ENCODE peak calls at places on chromosome 18, in eight cellular contexts. X is GM23338, R is endothelial cell of umbilical vein, V is spleen, T is HCT116, M is breast epithelium, K is HepG2, C is sigmoid colon. J is an unnamed sample.

GRCh38 chr18:37445368-37445767 is 120.2 kb downstream of the CELF4 start:
- DNase-seq in X (no peak), R (no peak), V (no peak), T (no peak), M (no peak), K (no peak), C (no peak), J (no peak)

GRCh38 chr18:22088029-22088428 is 81.4 kb upstream of the GATA6 start:
- DNase-seq in X (no peak), R (no peak), V (no peak), T (no peak), M (peak; percentile 28), K (no peak), C (no peak), J (no peak)

GRCh38 chr18:48832961-48833700 is 117.6 kb downstream of the SMAD7 start:
- DNase-seq in X (no peak), R (no peak), V (peak; percentile 77), T (peak; percentile 84), M (peak; percentile 57), K (no peak), C (no peak), J (no peak)

GRCh38 chr18:60259052-60259681 is 113.4 kb downstream of the MC4R start:
- DNase-seq in X (no peak), R (no peak), V (no peak), T (no peak), M (no peak), K (no peak), C (no peak), J (no peak)

GRCh38 chr18:13580351-13580750 is 146.0 kb downstream of the FAM210A start:
- DNase-seq in X (no peak), R (no peak), V (no peak), T (no peak), M (no peak), K (no peak), C (no peak), J (no peak)

GRCh38 chr18:63099848-63100625 is 219.5 kb downstream of the BCL2 start:
- DNase-seq in X (no peak), R (no peak), V (peak; percentile 74), T (no peak), M (no peak), K (no peak), C (no peak), J (no peak)

GRCh38 chr18:35816003-35816402 is 156.5 kb upstream of the RMP24 start:
- DNase-seq in X (no peak), R (no peak), V (no peak), T (no peak), M (no peak), K (no peak), C (no peak), J (no peak)

GRCh38 chr18:629303-630150 is 27.9 kb upstream of the TYMS start:
- DNase-seq in X (peak; percentile 50), R (no peak), V (no peak), T (no peak), M (no peak), K (no peak), C (no peak), J (no peak)

GRCh38 chr18:55778731-55779460 is 190.9 kb upstream of the TCF4 start:
- DNase-seq in X (peak; percentile 44), R (no peak), V (no peak), T (no peak), M (no peak), K (no peak), C (no peak), J (no peak)

GRCh38 chr18:70422061-70422965 is 133.5 kb downstream of the SOCS6 start:
- DNase-seq in X (no peak), R (peak; percentile 99), V (no peak), T (peak; percentile 94), M (peak; percentile 52), K (peak; percentile 35), C (peak; percentile 84), J (no peak)

GRCh38 chr18:22467760-22468553 is 50.2 kb upstream of the CTAGE1 start:
- DNase-seq in X (no peak), R (peak; percentile 92), V (no peak), T (peak; percentile 83), M (no peak), K (no peak), C (no peak), J (no peak)

GRCh38 chr18:75070625-75071483 is 138.1 kb downstream of the PTGR3 start:
- DNase-seq in X (no peak), R (peak; percentile 94), V (peak; percentile 90), T (peak; percentile 63), M (peak; percentile 30), K (peak; percentile 74), C (no peak), J (no peak)

GRCh38 chr18:42950732-42951131 is 164.8 kb downstream of the RIT2 start:
- DNase-seq in X (no peak), R (no peak), V (no peak), T (no peak), M (no peak), K (no peak), C (no peak), J (no peak)

GRCh38 chr18:32918692-32919250 is 145.9 kb upstream of the KLHL14 start:
- DNase-seq in X (no peak), R (no peak), V (no peak), T (no peak), M (no peak), K (no peak), C (no peak), J (no peak)

GRCh38 chr18:24016643-24017042 is 2.1 kb downstream of the TTC39C start:
- DNase-seq in X (peak; percentile 50), R (peak; percentile 11), V (no peak), T (peak; percentile 26), M (no peak), K (peak; percentile 52), C (no peak), J (no peak)

GRCh38 chr18:21598726-21599584 is 1.5 kb downstream of the ESCO1 start:
- DNase-seq in X (no peak), R (no peak), V (peak; percentile 73), T (peak; percentile 36), M (no peak), K (peak; percentile 71), C (no peak), J (no peak)

GRCh38 chr18:7666195-7666776 is 99.2 kb downstream of the PTPRM start:
- DNase-seq in X (peak; percentile 47), R (no peak), V (no peak), T (no peak), M (no peak), K (no peak), C (no peak), J (no peak)
- H3K36me3 ChIP-seq in X (no peaks in the 10 kb centered on the region), R (no peaks in the 10 kb centered on the region), V (no peaks in the 10 kb centered on the region), T (no peaks in the 10 kb centered on the region), M (no peaks in the 10 kb centered on the region), K (no peaks in the 10 kb centered on the region), C (no peaks in the 10 kb centered on the region), J (no peaks in the 10 kb centered on the region)

GRCh38 chr18:49849331-49850217 is 36.2 kb upstream of the ACAA2 start:
- DNase-seq in X (peak; percentile 70), R (peak; percentile 80), V (no peak), T (peak; percentile 96), M (peak; percentile 41), K (peak; percentile 42), C (no peak), J (no peak)
- TF ChIP-seq POLR2AphosphoS5 in X (no peak), R (peak; percentile 30), V (no peak), T (peak; percentile 77), M (no peak), K (no peak), C (no peak), J (no peak)

DNA sequence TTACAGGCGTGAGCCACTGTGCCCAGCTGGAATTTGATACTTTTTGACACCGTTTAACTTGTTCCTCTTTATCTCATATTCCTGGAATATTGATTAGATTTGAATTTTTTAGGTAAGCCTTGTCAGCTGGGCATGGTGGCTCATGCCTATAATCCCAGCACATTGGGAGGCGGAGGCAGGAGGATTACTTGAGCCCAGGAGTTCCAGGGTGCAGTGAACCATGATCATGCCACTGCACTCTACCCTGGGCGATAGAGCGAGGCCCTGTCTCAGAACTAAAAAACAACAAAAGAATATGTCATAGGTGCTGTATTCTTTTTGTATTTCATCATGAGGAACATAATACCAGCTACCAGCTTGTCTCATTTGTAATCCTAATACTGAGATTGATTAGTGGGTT is 90.3 kb downstream of the ZNF532 start:
- DNase-seq in X (no peak), R (no peak), V (no peak), T (no peak), M (no peak), K (no peak), C (no peak), J (no peak)
- H3K36me3 ChIP-seq in X (peaks cover 50% of the 10 kb centered on the region), R (no peaks in the 10 kb centered on the region), V (no peaks in the 10 kb centered on the region), T (no peaks in the 10 kb centered on the region), M (no peaks in the 10 kb centered on the region), K (no peaks in the 10 kb centered on the region), C (no peaks in the 10 kb centered on the region), J (peaks cover 56% of the 10 kb centered on the region)

GRCh38 chr18:3248670-3249359 is 1.2 kb downstream of the MYL12A start:
- DNase-seq in X (no peak), R (peak; percentile 56), V (no peak), T (no peak), M (peak; percentile 54), K (peak; percentile 61), C (no peak), J (no peak)
- TF ChIP-seq POLR2AphosphoS5 in X (no peak), R (peak; percentile 40), V (no peak), T (no peak), M (no peak), K (peak; percentile 21), C (peak; percentile 42), J (peak; percentile 32)

DNA sequence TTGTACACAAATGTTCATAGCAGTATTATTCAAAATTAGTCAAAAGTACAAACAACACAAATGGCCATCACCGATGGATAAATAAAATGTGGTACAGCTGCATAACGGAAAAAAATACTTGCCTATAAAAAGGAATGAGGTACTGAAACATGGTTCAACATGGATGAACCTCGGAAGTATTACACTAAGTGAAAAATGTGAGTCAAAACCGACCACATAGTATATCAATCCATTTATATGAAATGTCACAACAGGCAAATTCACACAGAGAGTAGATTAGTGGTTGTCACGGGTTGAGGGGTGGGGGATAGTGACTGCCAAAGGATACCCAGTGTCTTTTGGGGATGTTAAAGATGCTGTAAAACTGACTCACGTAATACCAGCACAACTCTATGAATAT is 3.5 kb downstream of the SS18 start:
- DNase-seq in X (no peak), R (no peak), V (no peak), T (no peak), M (no peak), K (no peak), C (no peak), J (no peak)
- H3K36me3 ChIP-seq in X (peaks cover 20% of the 10 kb centered on the region), R (peaks cover 20% of the 10 kb centered on the region), V (no peaks in the 10 kb centered on the region), T (peaks cover 20% of the 10 kb centered on the region), M (no peaks in the 10 kb centered on the region), K (peaks cover 39% of the 10 kb centered on the region), C (no peaks in the 10 kb centered on the region), J (peaks cover 56% of the 10 kb centered on the region)

GRCh38 chr18:50671376-50671775 is 111.5 kb downstream of the MAPK4 start:
- DNase-seq in X (no peak), R (no peak), V (peak; percentile 10), T (no peak), M (no peak), K (no peak), C (no peak), J (no peak)
- TF ChIP-seq POLR2AphosphoS5 in X (no peak), R (no peak), V (no peak), T (no peak), M (no peak), K (no peak), C (no peak), J (no peak)

J was measured in SK-N-MC.